ENCODE peak calls at places on chromosome 1, in six cellular contexts. P is hepatocyte, I is SK-N-SH, J is MM.1S, H is PC-3, R is GM23248. M is an unnamed sample. For H3K9me2, the result is how much of the 10 kb centered on the place peaks cover.

GRCh38 chr1:27719286-27720251 is 6.2 kb upstream of the FAM76A start:
- DNase-seq in P (no peak), I (peak), J (peak), H (peak), R (peak), M (peak)

GRCh38 chr1:113146242-113147072 is 73.5 kb downstream of the LRIG2 start:
- DNase-seq in P (peak), I (peak), J (no peak), H (no peak), R (peak), M (no peak)

GRCh38 chr1:109246141-109246551 is 3.2 kb upstream of the CELSR2 start:
- DNase-seq in P (no peak), I (no peak), J (no peak), H (no peak), R (no peak), M (no peak)

GRCh38 chr1:227428803-227429202 is 110.5 kb upstream of the CDC42BPA start:
- DNase-seq in P (peak), I (no peak), J (no peak), H (peak), R (no peak), M (peak)

GRCh38 chr1:230262867-230263572 is 163.1 kb downstream of the PGBD5 start:
- DNase-seq in P (no peak), I (no peak), J (no peak), H (no peak), R (no peak), M (no peak)

GRCh38 chr1:177799746-177800145 is 170.1 kb downstream of the SEC16B start:
- DNase-seq in P (no peak), I (no peak), J (no peak), H (no peak), R (no peak), M (no peak)

GRCh38 chr1:212488436-212489283 is 55.9 kb downstream of the NENF start:
- DNase-seq in P (peak), I (no peak), J (peak), H (peak), R (peak), M (no peak)

GRCh38 chr1:21447311-21447710 is 7.4 kb downstream of the NBPF3 start:
- DNase-seq in P (no peak), I (no peak), J (no peak), H (no peak), R (no peak), M (no peak)

GRCh38 chr1:36975642-36976041 is 58.7 kb downstream of the GRIK3 start:
- DNase-seq in P (no peak), I (no peak), J (no peak), H (no peak), R (no peak), M (no peak)

GRCh38 chr1:174398246-174398645 is 49.5 kb upstream of the GPR52 start:
- DNase-seq in P (no peak), I (no peak), J (no peak), H (no peak), R (no peak), M (no peak)

GRCh38 chr1:203911806-203912205 is 50.4 kb downstream of the SNRPE start:
- DNase-seq in P (no peak), I (no peak), J (no peak), H (no peak), R (peak), M (no peak)

GRCh38 chr1:24437631-24438396 is 22.2 kb downstream of the NIPAL3 start:
- DNase-seq in P (no peak), I (no peak), J (no peak), H (peak), R (peak), M (peak)

GRCh38 chr1:24435782-24436365 is 20.3 kb downstream of the NIPAL3 start:
- DNase-seq in P (no peak), I (no peak), J (no peak), H (no peak), R (no peak), M (no peak)

GRCh38 chr1:24441480-24441879 is 25.9 kb downstream of the NIPAL3 start:
- DNase-seq in P (no peak), I (no peak), J (no peak), H (no peak), R (no peak), M (no peak)

GRCh38 chr1:24441996-24442668 is 26.5 kb downstream of the NIPAL3 start:
- DNase-seq in P (no peak), I (no peak), J (no peak), H (no peak), R (no peak), M (no peak)

GRCh38 chr1:24438423-24438901 is 22.9 kb downstream of the NIPAL3 start:
- DNase-seq in P (no peak), I (peak), J (no peak), H (no peak), R (peak), M (peak)
- H3K9me2 ChIP-seq in P (under half), I (under half), J (under half), H (under half), R (under half), M (under half)

GRCh38 chr1:47417129-47418044 is 1.3 kb downstream of the FOXE3 start:
- DNase-seq in P (no peak), I (no peak), J (no peak), H (no peak), R (no peak), M (peak)
- H3K4me2 ChIP-seq in P (peak), I (no peak), J (no peak), H (no peak), R (no peak), M (peak)

GRCh38 chr1:152049291-152050073 is 12.7 kb upstream of the S100A11 start:
- DNase-seq in P (no peak), I (no peak), J (no peak), H (peak), R (peak), M (no peak)

GRCh38 chr1:152052606-152053005 is 15.8 kb upstream of the S100A11 start:
- DNase-seq in P (peak), I (peak), J (peak), H (peak), R (peak), M (peak)

GRCh38 chr1:152050886-152051764 is 14.3 kb upstream of the S100A11 start:
- DNase-seq in P (no peak), I (no peak), J (no peak), H (peak), R (peak), M (peak)

GRCh38 chr1:152048641-152048970 is 11.8 kb upstream of the S100A11 start:
- DNase-seq in P (no peak), I (no peak), J (no peak), H (no peak), R (no peak), M (no peak)

DNA sequence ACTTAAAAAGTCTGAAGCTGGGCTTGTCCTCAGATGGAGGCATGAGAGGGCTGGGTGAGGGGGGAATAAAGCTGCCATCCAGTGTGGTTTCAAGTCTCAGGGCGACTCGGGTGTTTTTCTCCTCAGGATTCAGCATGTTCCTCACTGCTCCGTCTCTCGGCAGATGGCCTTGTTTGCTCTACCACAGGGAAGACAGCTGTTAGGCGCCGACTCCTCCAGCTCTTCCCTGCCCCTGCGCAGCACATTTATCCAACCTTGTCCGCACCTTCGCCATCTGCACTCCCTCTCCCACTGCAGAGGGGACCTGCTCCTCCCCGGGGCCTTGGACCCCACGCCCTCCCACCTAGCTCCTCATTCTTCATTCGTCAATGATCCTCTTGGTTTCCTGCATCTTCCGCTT is 16.6 kb upstream of the S100A11 start:
- DNase-seq in P (no peak), I (no peak), J (no peak), H (no peak), R (no peak), M (peak)
- H3K9me2 ChIP-seq in P (under half), I (under half), J (under half), H (under half), R (under half), M (under half)

GRCh38 chr1:69492286-69492685 is 75.4 kb upstream of the LRRC7 start:
- DNase-seq in P (no peak), I (no peak), J (no peak), H (no peak), R (no peak), M (no peak)
- H3K4me2 ChIP-seq in P (no peak), I (no peak), J (no peak), H (no peak), R (no peak), M (no peak)

GRCh38 chr1:30328100-30328370 is 395.4 kb downstream of the MATN1 start:
- DNase-seq in P (no peak), I (no peak), J (no peak), H (no peak), R (no peak), M (no peak)
- H3K9me2 ChIP-seq in P (under half), I (under half), J (under half), H (under half), R (under half), M (under half)

DNA sequence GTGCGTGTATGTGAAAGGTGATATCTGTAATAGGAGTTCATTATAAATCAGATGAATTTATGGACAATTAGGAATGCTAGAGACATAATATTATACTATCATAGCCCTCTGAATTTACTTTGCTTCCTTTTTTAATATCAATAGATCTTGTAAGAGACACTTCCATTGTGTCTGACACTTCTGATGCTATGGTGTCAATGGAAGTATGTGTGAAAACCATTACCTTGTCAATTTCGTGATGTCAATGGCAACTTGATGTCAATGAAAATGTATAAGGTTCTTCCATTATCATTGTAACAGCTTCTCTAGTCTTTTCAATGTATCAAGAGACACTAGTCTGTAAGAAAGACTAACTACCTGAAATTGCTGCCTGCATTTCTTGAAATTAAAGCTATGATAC is 296.8 kb upstream of the DPYD start:
- DNase-seq in P (no peak), I (no peak), J (no peak), H (no peak), R (no peak), M (no peak)
- H3K4me2 ChIP-seq in P (no peak), I (no peak), J (no peak), H (no peak), R (no peak), M (no peak)

GRCh38 chr1:30968220-30968971 is 59.8 kb upstream of the SDC3 start:
- DNase-seq in P (no peak), I (no peak), J (no peak), H (no peak), R (no peak), M (no peak)
- H3K9me2 ChIP-seq in P (under half), I (under half), J (under half), H (under half), R (under half), M (under half)

M was measured in GM23338.